ENCODE peak calls at places on chromosomes 6 and 20, in six cellular contexts. J, B, Q, K, H and Y are unnamed samples.

GRCh38 chr20:57124800-57125399 is 141.5 kb downstream of the BMP7 start:
- DNase-seq in J (no peak), B (no peak), Q (no peak), K (no peak), H (no peak), Y (no peak)

GRCh38 chr6:155154158-155154830 is 109.5 kb upstream of the CLDN20 start:
- DNase-seq in J (no peak), B (no peak), Q (no peak), K (peak; percentile 38), H (peak; percentile 96), Y (peak; percentile 37)

GRCh38 chr6:117552618-117553017 is 49.7 kb downstream of the GOPC start:
- DNase-seq in J (no peak), B (no peak), Q (no peak), K (no peak), H (peak; percentile 44), Y (no peak)

GRCh38 chr6:122809001-122809400 is 19.9 kb downstream of the SMPDL3A start:
- DNase-seq in J (no peak), B (no peak), Q (no peak), K (no peak), H (peak; percentile 48), Y (no peak)

GRCh38 chr6:44400572-44400971 is 13.1 kb downstream of the CDC5L start:
- DNase-seq in J (no peak), B (no peak), Q (no peak), K (no peak), H (no peak), Y (no peak)

GRCh38 chr6:39254999-39255535 is 25.8 kb upstream of the KCNK5 start:
- DNase-seq in J (no peak), B (peak; percentile 6), Q (no peak), K (no peak), H (no peak), Y (no peak)

GRCh38 chr6:140311146-140311545 is 936.7 kb upstream of the CITED2 start:
- DNase-seq in J (no peak), B (no peak), Q (no peak), K (no peak), H (peak; percentile 8), Y (no peak)

GRCh38 chr6:46234156-46234556 is 63.4 kb upstream of the ENPP5 start:
- DNase-seq in J (no peak), B (no peak), Q (no peak), K (no peak), H (no peak), Y (no peak)

GRCh38 chr6:138724015-138724414 is 49.6 kb upstream of the CCDC28A start:
- DNase-seq in J (no peak), B (no peak), Q (no peak), K (no peak), H (no peak), Y (no peak)

GRCh38 chr6:69265706-69266105 is 531.1 kb downstream of the LMBRD1 start:
- DNase-seq in J (no peak), B (no peak), Q (no peak), K (no peak), H (no peak), Y (no peak)

GRCh38 chr6:37019065-37019450 is 13.6 kb downstream of the FGD2 start:
- DNase-seq in J (no peak), B (no peak), Q (no peak), K (no peak), H (no peak), Y (no peak)

GRCh38 chr6:43274916-43275597 is 23.0 kb upstream of the SLC22A7 start:
- DNase-seq in J (peak; percentile 55), B (no peak), Q (no peak), K (no peak), H (no peak), Y (no peak)

GRCh38 chr20:24586523-24586840 is 117.1 kb downstream of the SYNDIG1 start:
- DNase-seq in J (no peak), B (no peak), Q (no peak), K (no peak), H (no peak), Y (no peak)

GRCh38 chr6:117547688-117548621 is 54.4 kb downstream of the GOPC start:
- DNase-seq in J (peak; percentile 16), B (peak; percentile 89), Q (no peak), K (peak; percentile 27), H (peak; percentile 54), Y (peak; percentile 36)

GRCh38 chr6:5084787-5085637 is at the start of gene PPP1R3G:
- DNase-seq in J (peak; percentile 40), B (peak; percentile 79), Q (no peak), K (peak; percentile 71), H (peak; percentile 65), Y (peak; percentile 41)

GRCh38 chr6:109453594-109454482 is 1.7 kb downstream of the MICAL1 start:
- DNase-seq in J (no peak), B (peak; percentile 84), Q (no peak), K (peak; percentile 51), H (no peak), Y (no peak)

GRCh38 chr6:31972709-31973350 is 892 bp upstream of the DXO start:
- DNase-seq in J (no peak), B (no peak), Q (no peak), K (no peak), H (peak; percentile 51), Y (peak; percentile 60)

GRCh38 chr6:31971993-31972708 is at the start of gene DXO:
- DNase-seq in J (peak; percentile 99), B (peak; percentile 98), Q (peak; percentile 80), K (peak; percentile 95), H (peak; percentile 99), Y (peak; percentile 99)

GRCh38 chr6:31970604-31971271 is 1.2 kb downstream of the DXO start:
- DNase-seq in J (no peak), B (peak; percentile 84), Q (no peak), K (no peak), H (no peak), Y (no peak)

GRCh38 chr6:31969712-31970603 is 2.0 kb downstream of the DXO start:
- DNase-seq in J (no peak), B (peak; percentile 73), Q (no peak), K (no peak), H (peak; percentile 55), Y (peak; percentile 51)

GRCh38 chr6:31971279-31971992 is 502 bp downstream of the DXO start:
- DNase-seq in J (peak; percentile 29), B (peak; percentile 83), Q (no peak), K (peak; percentile 40), H (no peak), Y (no peak)
- TF ChIP-seq POLR2A in J (no peak), B (no peak), Q (no peak), K (no peak), H (peak; percentile 59), Y (no peak)

GRCh38 chr6:54286141-54286540 is 22.1 kb upstream of the TINAG start:
- DNase-seq in J (no peak), B (no peak), Q (no peak), K (no peak), H (no peak), Y (no peak)
- TF ChIP-seq POLR2A in J (no peak), B (no peak), Q (no peak), K (no peak), H (no peak), Y (no peak)

GRCh38 chr6:25757936-25758642 is 3.5 kb downstream of the SLC17A4 start:
- DNase-seq in J (no peak), B (no peak), Q (no peak), K (no peak), H (no peak), Y (no peak)

GRCh38 chr6:25753079-25753478 is 1.5 kb upstream of the SLC17A4 start:
- DNase-seq in J (no peak), B (no peak), Q (no peak), K (no peak), H (no peak), Y (no peak)

GRCh38 chr6:25755496-25755895 is 954 bp downstream of the SLC17A4 start:
- DNase-seq in J (no peak), B (no peak), Q (no peak), K (no peak), H (no peak), Y (no peak)

GRCh38 chr6:25756382-25757354 is 2.1 kb downstream of the SLC17A4 start:
- DNase-seq in J (no peak), B (no peak), Q (no peak), K (no peak), H (no peak), Y (no peak)

GRCh38 chr6:25754508-25754907 is at the start of gene SLC17A4:
- DNase-seq in J (no peak), B (no peak), Q (no peak), K (no peak), H (no peak), Y (no peak)
- TF ChIP-seq POLR2A in J (no peak), B (no peak), Q (no peak), K (no peak), H (no peak), Y (no peak)

GRCh38 chr20:59678286-59678685 is 73.9 kb downstream of the PHACTR3 start:
- DNase-seq in J (no peak), B (no peak), Q (no peak), K (no peak), H (no peak), Y (no peak)

GRCh38 chr20:59678951-59679350 is 74.6 kb downstream of the PHACTR3 start:
- DNase-seq in J (no peak), B (no peak), Q (no peak), K (no peak), H (no peak), Y (no peak)

GRCh38 chr20:59682603-59683002 is 78.3 kb downstream of the PHACTR3 start:
- DNase-seq in J (no peak), B (no peak), Q (no peak), K (no peak), H (no peak), Y (no peak)

GRCh38 chr20:59680852-59681251 is 76.5 kb downstream of the PHACTR3 start:
- DNase-seq in J (no peak), B (no peak), Q (no peak), K (no peak), H (no peak), Y (no peak)

GRCh38 chr20:59680148-59680650 is 75.9 kb downstream of the PHACTR3 start:
- DNase-seq in J (no peak), B (no peak), Q (no peak), K (no peak), H (no peak), Y (no peak)
- TF ChIP-seq POLR2A in J (no peak), B (no peak), Q (no peak), K (no peak), H (no peak), Y (no peak)

GRCh38 chr6:70413829-70414494 is 654 bp downstream of the FAM135A start:
- DNase-seq in J (no peak), B (no peak), Q (no peak), K (peak; percentile 27), H (no peak), Y (no peak)
- TF ChIP-seq POLR2A in J (no peak), B (no peak), Q (no peak), K (no peak), H (no peak), Y (no peak)